ENCODE peak calls at places on chromosome 4, in five cellular contexts. T is mammary epithelial cell, K is neural progenitor cell, E is SK-N-SH, G is mesenchymal stem cell. P is an unnamed sample.
A peak's percentile ranks its signal among the peaks of the same experiment; 100 is the strongest.

GRCh38 chr4:139658185-139658584 is 7.4 kb upstream of the MGST2 start:
- DNase-seq in T (no peak), K (peak; percentile 10), E (no peak), G (no peak), P (no peak)

GRCh38 chr4:56321246-56321645 is 66.0 kb downstream of the AASDH start:
- DNase-seq in T (no peak), K (no peak), E (no peak), G (no peak), P (no peak)

GRCh38 chr4:11323771-11324170 is 104.9 kb downstream of the HS3ST1 start:
- DNase-seq in T (no peak), K (no peak), E (no peak), G (no peak), P (no peak)

GRCh38 chr4:173242466-173243250 is 74.0 kb downstream of the GALNT7 start:
- DNase-seq in T (peak; percentile 19), K (peak; percentile 61), E (no peak), G (no peak), P (no peak)

GRCh38 chr4:185792384-185793146 is 19.4 kb downstream of the SORBS2 start:
- DNase-seq in T (peak; percentile 85), K (peak; percentile 15), E (no peak), G (peak; percentile 90), P (no peak)

GRCh38 chr4:103074598-103075434 is 1.7 kb downstream of the SLC9B2 start:
- DNase-seq in T (no peak), K (no peak), E (no peak), G (peak; percentile 56), P (peak; percentile 80)

GRCh38 chr4:57094482-57095223 is 15.5 kb downstream of the IGFBP7 start:
- DNase-seq in T (peak; percentile 34), K (no peak), E (no peak), G (peak; percentile 86), P (no peak)

GRCh38 chr4:38943355-38943754 is 75.7 kb downstream of the FAM114A1 start:
- DNase-seq in T (no peak), K (no peak), E (peak; percentile 73), G (peak; percentile 86), P (no peak)

GRCh38 chr4:7554885-7555284 is 120.2 kb upstream of the PSAPL1 start:
- DNase-seq in T (no peak), K (no peak), E (no peak), G (no peak), P (no peak)

GRCh38 chr4:129223955-129224354 is 128.0 kb downstream of the C4orf33 start:
- DNase-seq in T (no peak), K (no peak), E (peak; percentile 15), G (peak; percentile 35), P (no peak)

GRCh38 chr4:169723207-169723606 is 34.5 kb downstream of the HPF1 start:
- DNase-seq in T (no peak), K (peak; percentile 33), E (peak; percentile 34), G (peak; percentile 4), P (peak; percentile 72)

GRCh38 chr4:65968873-65969272 is 298.6 kb upstream of the EPHA5 start:
- DNase-seq in T (no peak), K (no peak), E (no peak), G (peak; percentile 32), P (no peak)

GRCh38 chr4:47065099-47065498 is 33.7 kb downstream of the GABRB1 start:
- DNase-seq in T (no peak), K (no peak), E (no peak), G (no peak), P (no peak)

GRCh38 chr4:73187325-73187724 is 71.3 kb downstream of the ANKRD17 start:
- DNase-seq in T (no peak), K (no peak), E (no peak), G (peak; percentile 17), P (no peak)

GRCh38 chr4:103719320-103720204 is at the start of gene TACR3:
- DNase-seq in T (no peak), K (peak; percentile 71), E (peak; percentile 20), G (no peak), P (no peak)

GRCh38 chr4:111631157-111631999 is 513.9 kb upstream of the FAM241A start:
- DNase-seq in T (no peak), K (peak; percentile 32), E (no peak), G (peak; percentile 43), P (peak; percentile 72)

GRCh38 chr4:106869551-106869950 is 166.6 kb downstream of the DKK2 start:
- DNase-seq in T (peak; percentile 72), K (no peak), E (no peak), G (peak; percentile 83), P (no peak)

GRCh38 chr4:11428161-11428700 is 463 bp downstream of the HS3ST1 start:
- DNase-seq in T (no peak), K (peak; percentile 37), E (no peak), G (peak; percentile 1), P (no peak)

GRCh38 chr4:72489267-72489666 is 79.8 kb downstream of the ADAMTS3 start:
- DNase-seq in T (peak; percentile 84), K (no peak), E (no peak), G (no peak), P (no peak)

GRCh38 chr4:167415461-167415860 is 181.2 kb upstream of the SPOCK3 start:
- DNase-seq in T (no peak), K (no peak), E (no peak), G (no peak), P (no peak)

GRCh38 chr4:48269861-48270515 is 350 bp upstream of the TEC start:
- DNase-seq in T (peak; percentile 85), K (peak; percentile 93), E (peak; percentile 98), G (peak; percentile 86), P (peak; percentile 93)

GRCh38 chr4:145736241-145736831 is 56.4 kb downstream of the C4orf51 start:
- DNase-seq in T (no peak), K (no peak), E (no peak), G (peak; percentile 2), P (no peak)

DNA sequence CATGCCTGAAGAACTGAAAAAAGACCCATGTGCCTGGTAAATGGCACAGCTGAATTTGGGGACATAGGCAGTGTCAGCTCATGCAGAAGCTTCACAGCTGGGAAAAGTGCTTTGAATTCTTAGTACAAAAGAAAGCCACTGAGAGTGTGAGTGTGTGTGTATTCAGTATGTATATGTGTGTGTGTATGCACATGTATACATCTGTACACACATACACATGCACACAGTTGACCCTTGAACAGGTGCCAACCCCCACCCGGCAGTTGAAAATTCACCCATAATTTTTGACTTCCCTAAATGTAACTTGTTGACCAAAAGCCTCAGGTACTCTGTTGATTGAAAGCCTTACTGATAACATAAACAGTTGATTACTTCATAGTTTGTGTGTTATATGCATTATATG is 49.5 kb upstream of the ENPP6 start:
- DNase-seq in T (no peak), K (no peak), E (no peak), G (no peak), P (peak; percentile 48)
- H3K4me3 ChIP-seq in T (no peak overlapping the region), K (no peak overlapping the region), E (no peak overlapping the region), G (no peak overlapping the region), P (peak overlapping the region; percentile 64)

GRCh38 chr4:734075-734474 is 28.4 kb downstream of the PCGF3 start:
- DNase-seq in T (no peak), K (no peak), E (no peak), G (no peak), P (no peak)

GRCh38 chr4:733631-733980 is 28.0 kb downstream of the PCGF3 start:
- DNase-seq in T (no peak), K (no peak), E (no peak), G (no peak), P (no peak)

GRCh38 chr4:732480-732879 is 26.8 kb downstream of the PCGF3 start:
- DNase-seq in T (no peak), K (no peak), E (no peak), G (no peak), P (no peak)

GRCh38 chr4:734951-735350 is 29.3 kb downstream of the PCGF3 start:
- DNase-seq in T (no peak), K (no peak), E (no peak), G (no peak), P (no peak)

GRCh38 chr4:732911-733630 is 27.4 kb downstream of the PCGF3 start:
- DNase-seq in T (no peak), K (no peak), E (no peak), G (no peak), P (no peak)
- H3K36me3 ChIP-seq in T (peaks cover 12% of the 10 kb centered on the region), K (no peaks in the 10 kb centered on the region), E (peaks cover 39% of the 10 kb centered on the region), G (peaks cover 77% of the 10 kb centered on the region), P (no peaks in the 10 kb centered on the region)

DNA sequence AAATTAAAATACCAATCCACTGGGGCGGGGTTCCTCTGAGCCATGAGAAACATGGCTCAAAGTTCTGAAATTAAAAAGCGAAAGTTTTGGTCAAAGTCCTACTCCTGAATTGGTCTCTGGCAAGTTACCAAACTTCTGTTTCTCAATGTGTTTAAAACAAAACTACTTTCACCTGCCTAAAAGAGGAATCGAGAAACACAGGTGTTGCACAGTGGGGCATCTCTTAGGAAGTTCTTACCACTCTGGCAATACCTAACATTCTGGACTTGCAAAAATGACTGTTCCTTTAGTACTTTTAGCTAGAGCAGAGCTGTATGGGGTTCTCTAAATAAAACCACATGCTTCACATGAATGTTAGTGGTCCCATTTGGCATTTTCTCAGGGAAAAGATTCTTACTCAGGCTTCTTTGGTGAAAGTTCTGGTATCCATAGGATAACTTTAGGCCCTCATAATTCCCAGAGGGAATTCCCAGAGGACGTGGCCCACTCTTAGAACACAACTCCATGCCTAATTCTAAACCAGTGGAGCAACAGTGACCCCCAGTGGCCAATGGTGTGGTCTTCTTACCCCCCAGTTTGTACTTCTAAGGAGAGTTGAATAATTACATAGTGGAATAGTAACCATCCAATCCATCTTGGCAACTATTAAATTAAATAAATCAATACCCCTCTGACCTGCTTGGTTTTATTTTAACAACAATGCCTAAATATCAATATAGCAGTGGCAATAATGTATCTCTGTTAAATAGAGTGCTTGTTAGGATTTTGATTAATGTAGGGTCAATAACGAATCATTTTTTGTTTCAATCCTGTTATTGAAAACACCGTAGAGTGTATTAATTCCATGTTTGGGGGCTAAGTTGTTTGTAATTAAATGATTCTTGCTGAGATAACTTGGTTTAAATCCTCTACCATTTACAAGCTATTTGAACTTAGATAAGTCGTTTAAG is 21.9 kb downstream of the BMP3 start:
- DNase-seq in T (peak; percentile 26), K (peak; percentile 82), E (peak; percentile 20), G (peak; percentile 64), P (peak; percentile 54)
- H2AFZ ChIP-seq in T (no peak overlapping the region), K (peak overlapping the region; percentile 61), E (no peak overlapping the region), G (no peak overlapping the region), P (no peak overlapping the region)

GRCh38 chr4:88009871-88010270 is 2.4 kb downstream of the PKD2 start:
- DNase-seq in T (peak; percentile 49), K (peak; percentile 15), E (no peak), G (no peak), P (no peak)

GRCh38 chr4:88006956-88007303 is 505 bp upstream of the PKD2 start:
- DNase-seq in T (no peak), K (no peak), E (no peak), G (no peak), P (no peak)

GRCh38 chr4:88007304-88008132 is at the start of gene PKD2:
- DNase-seq in T (peak; percentile 80), K (peak; percentile 90), E (peak; percentile 96), G (peak; percentile 78), P (peak; percentile 91)

GRCh38 chr4:88008624-88009235 is 1.3 kb downstream of the PKD2 start:
- DNase-seq in T (peak; percentile 32), K (no peak), E (peak; percentile 43), G (peak; percentile 55), P (peak; percentile 74)

DNA sequence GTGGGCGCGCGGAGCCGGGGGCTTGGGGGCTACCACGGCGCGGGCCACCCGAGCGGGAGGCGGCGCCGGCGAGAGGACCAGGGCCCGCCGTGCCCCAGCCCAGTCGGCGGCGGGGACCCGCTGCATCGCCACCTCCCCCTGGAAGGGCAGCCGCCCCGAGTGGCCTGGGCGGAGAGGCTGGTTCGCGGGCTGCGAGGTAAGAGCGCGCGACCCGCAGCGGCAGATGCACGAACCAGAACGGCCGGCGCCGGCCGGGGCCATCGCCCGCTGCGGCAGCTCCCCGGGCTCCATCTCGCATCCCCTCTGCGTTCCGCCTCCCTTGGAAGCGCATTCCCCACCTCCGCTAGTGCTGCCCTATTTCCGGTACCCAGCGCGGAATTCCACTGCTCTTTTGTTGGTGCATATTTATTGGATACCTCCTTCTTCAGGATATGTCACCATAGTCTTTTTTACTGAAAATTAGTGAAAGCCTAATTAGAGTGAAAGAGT is 742 bp downstream of the PKD2 start:
- DNase-seq in T (peak; percentile 64), K (peak; percentile 75), E (peak; percentile 81), G (peak; percentile 62), P (peak; percentile 75)
- H3K4me3 ChIP-seq in T (peak overlapping the region; percentile 78), K (peak overlapping the region; percentile 65), E (peak overlapping the region; percentile 72), G (peak overlapping the region; percentile 77), P (peak overlapping the region; percentile 94)

P was measured in Karpas-422.